ENCODE peak calls at places on chromosome 22, in four cellular contexts. R, B, Q and H are unnamed samples.
A peak's percentile ranks its signal among the peaks of the same experiment; 100 is the strongest.

GRCh38 chr22:29146771-29147170 is 58.9 kb upstream of the EMID1 start:
- DNase-seq in R (no peak), B (peak; percentile 36), Q (no peak), H (no peak)

GRCh38 chr22:31173386-31174145 is 13.6 kb downstream of the RNF185 start:
- DNase-seq in R (no peak), B (no peak), Q (no peak), H (peak; percentile 68)

GRCh38 chr22:46546466-46547178 is 9.2 kb upstream of the CELSR1 start:
- DNase-seq in R (peak; percentile 88), B (no peak), Q (no peak), H (no peak)

GRCh38 chr22:17797721-17798559 is 23.7 kb upstream of the BID start:
- DNase-seq in R (no peak), B (no peak), Q (peak; percentile 53), H (no peak)

GRCh38 chr22:42920101-42920820 is 63.2 kb upstream of the ARFGAP3 start:
- DNase-seq in R (no peak), B (no peak), Q (no peak), H (peak; percentile 79)

GRCh38 chr22:47225080-47225930 is 462.9 kb downstream of the TBC1D22A start:
- DNase-seq in R (no peak), B (no peak), Q (no peak), H (no peak)

GRCh38 chr22:42188808-42189447 is 58.3 kb upstream of the CYP2D6 start:
- DNase-seq in R (no peak), B (no peak), Q (no peak), H (peak; percentile 61)

GRCh38 chr22:23183107-23183698 is 2.9 kb downstream of the BCR start:
- DNase-seq in R (peak; percentile 35), B (no peak), Q (peak; percentile 16), H (peak; percentile 47)

GRCh38 chr22:19691721-19692341 is 22.5 kb upstream of the SEPTIN5 start:
- DNase-seq in R (no peak), B (no peak), Q (no peak), H (peak; percentile 44)

GRCh38 chr22:41613456-41613855 is 7.4 kb downstream of the DESI1 start:
- DNase-seq in R (no peak), B (no peak), Q (no peak), H (no peak)

GRCh38 chr22:49300951-49301397 is 526.7 kb downstream of the BRD1 start:
- DNase-seq in R (no peak), B (peak; percentile 35), Q (no peak), H (no peak)

DNA sequence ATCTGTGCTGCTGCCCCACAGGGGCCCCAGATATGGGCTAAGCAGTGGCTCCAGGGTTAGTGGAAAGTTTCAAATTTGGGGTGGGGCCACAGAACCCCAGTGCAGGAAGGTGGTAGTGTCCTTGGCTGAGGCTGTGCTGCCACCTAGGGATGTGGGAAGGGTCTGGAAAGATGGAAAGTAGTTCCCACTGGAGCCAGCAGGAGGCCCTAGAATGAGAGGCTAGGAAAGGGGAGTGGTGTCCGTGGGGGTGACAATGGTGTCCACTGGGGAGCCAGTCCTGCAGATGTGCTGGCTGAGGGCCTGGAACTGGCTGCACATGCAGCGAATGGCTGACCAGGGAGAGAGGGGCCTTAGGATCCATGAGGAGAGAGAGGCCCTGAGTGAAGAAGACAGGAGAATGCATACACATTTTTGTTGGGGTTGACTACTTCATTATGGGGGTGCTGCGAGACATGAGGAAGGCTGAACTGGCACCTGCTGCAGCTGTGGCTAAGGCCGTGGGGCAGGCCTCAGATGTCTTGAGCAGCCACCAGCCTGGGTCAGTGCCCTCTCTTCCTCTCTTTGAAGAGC is 21.1 kb downstream of the RFPL3 start:
- DNase-seq in R (no peak), B (no peak), Q (peak; percentile 27), H (peak; percentile 72)
- TF ChIP-seq CTCF in R (peak; percentile 56), B (no peak), Q (peak; percentile 63), H (peak; percentile 71)

GRCh38 chr22:26367402-26368245 is 61.4 kb upstream of the ASPHD2 start:
- DNase-seq in R (no peak), B (no peak), Q (peak; percentile 62), H (peak; percentile 59)
- TF ChIP-seq CTCF in R (peak; percentile 74), B (peak; percentile 52), Q (peak; percentile 90), H (peak; percentile 74)

DNA sequence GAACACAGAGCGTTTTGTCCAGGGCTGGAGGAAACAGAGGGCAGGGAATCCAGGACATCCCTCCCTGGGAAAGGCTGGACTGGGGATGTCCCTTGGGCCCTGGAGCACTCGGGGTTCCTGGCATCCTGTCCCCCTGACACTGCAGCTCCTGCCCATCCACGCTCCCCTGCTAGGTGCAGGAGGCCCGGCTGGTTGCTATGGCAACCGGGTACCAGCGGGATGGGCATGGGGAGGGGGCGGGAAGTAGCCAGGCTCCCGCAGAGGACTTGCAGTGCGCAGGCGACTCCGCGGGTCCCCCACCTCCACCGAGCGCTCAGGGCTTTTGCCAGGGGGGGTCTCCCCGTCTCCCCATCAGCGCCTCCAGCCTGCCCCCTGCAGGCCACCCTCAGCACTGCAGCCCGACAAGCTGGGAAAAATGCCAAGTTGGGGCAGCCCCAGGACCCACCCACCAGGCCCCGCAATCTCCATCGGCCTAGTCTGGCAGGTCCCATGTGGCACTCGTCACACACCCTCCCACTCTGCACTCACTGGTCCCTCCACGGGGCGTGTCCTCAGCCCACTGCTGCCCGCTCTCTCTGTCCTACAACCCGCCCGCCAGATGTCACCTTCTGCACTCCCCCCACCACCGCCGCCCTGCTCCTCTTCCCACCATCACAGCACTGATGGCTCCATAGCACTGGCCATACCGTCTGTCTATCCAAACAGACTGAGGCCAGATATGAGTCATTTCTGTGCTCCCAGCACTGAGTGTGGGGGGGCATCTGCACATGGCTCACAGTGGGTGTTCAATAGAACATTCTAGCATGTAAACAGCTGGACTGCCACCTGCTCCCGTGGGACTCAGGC is 31.5 kb downstream of the KIAA0930 start:
- DNase-seq in R (no peak), B (no peak), Q (peak; percentile 42), H (peak; percentile 64)
- TF ChIP-seq CTCF in R (peak; percentile 49), B (peak; percentile 26), Q (peak; percentile 74), H (peak; percentile 93)

DNA sequence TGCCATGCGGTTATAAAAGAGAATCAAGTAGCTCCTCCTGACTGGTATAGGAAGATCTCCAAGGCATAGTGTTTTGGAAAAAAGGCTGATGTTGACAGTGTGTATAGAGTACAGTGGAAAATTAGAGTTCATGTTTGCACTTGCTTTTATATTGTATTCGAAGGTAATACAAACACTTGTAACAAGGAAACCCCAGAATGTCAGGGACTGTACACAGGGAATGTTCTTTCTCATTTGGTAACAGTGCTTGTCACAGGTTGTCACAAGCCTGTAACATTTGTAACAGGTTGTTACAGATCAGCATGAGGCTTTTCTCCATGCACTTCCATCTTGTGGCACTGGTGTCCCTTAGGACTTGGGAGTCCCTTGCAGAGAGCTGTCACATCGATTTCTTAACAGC is 64.0 kb downstream of the GRK3 start:
- DNase-seq in R (no peak), B (no peak), Q (no peak), H (no peak)
- TF ChIP-seq CTCF in R (no peak), B (no peak), Q (no peak), H (no peak)

DNA sequence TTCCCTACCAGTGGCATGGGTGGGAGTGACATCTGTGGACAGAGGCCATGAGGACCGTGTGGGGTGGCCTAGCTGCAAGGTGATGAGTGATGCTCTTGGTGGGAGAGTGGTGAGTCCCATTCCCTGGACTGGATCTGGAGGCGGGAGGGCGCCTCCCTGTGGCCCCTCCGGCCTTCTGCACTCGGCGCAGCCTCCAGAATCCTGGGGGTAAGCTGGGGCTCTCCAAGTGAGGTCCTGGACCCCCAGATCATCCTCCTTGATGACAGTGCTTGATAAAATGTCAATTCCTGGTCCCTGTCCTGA is 32.3 kb upstream of the PRR5 start:
- DNase-seq in R (no peak), B (no peak), Q (no peak), H (no peak)
- TF ChIP-seq CTCF in R (peak; percentile 25), B (no peak), Q (peak; percentile 36), H (no peak)

DNA sequence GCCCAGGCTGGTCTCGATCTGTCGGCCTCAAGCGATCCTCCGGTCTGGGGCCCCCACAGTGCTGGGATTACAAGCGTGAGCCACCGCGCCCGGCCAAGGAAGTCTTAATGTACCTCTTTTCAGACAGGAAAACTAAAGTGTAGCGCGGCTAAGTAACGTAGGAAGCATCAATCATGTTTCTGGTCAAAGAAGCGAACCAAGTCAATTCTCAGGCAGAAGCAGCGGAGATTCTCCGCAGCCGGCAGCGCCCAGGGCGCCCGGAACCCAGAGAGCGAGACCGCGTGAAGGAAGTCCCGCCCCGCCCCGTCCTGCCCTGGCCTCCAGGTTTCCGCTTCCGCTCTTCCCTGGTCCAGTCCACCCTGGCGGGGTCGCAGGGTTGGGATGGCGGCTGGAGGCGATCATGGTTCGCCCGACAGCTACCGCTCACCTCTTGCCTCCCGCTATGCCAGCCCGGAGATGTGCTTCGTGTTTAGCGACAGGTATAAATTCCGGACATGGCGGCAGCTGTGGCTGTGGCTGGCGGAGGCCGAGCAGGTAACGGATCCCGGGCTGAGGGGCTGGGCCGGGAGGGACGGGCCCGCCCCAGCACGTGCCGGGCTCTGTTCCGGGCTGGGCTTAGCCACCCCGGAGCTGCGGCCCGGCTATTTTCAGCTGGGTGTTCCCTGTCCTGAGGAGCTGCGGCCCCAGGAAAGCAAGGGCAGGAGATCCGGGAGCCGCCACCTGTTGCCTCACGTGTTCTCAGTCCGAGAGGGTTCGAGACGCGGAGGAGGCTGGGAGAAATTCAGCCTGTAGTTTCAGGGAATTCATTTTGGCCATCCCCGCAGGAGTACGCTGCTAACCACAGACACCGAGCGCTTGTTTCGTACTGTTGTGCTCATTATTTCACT is at the start of gene ADSL:
- DNase-seq in R (peak; percentile 91), B (peak; percentile 92), Q (peak; percentile 88), H (peak; percentile 86)
- TF ChIP-seq CTCF in R (peak; percentile 40), B (no peak), Q (peak; percentile 25), H (no peak)